ENCODE peak calls at places on chromosomes 11 and 22, in ten cellular contexts. I, N, B, A, C, D, Q, K, P and E are unnamed samples.

GRCh38 chr22:28410050-28410816 is 269.4 kb downstream of the TTC28 start:
- DNase-seq in I (peak), N (peak), B (peak), A (no peak), C (peak), D (no peak), Q (no peak), K (peak), P (no peak), E (no peak)

GRCh38 chr11:92211576-92212167 is 12.9 kb upstream of the FAT3 start:
- DNase-seq in I (peak), N (peak), B (peak), A (no peak), C (peak), D (no peak), Q (peak), K (peak), P (no peak), E (no peak)

GRCh38 chr11:598005-598680 is 17.6 kb downstream of the IRF7 start:
- DNase-seq in I (no peak), N (no peak), B (no peak), A (no peak), C (no peak), D (no peak), Q (no peak), K (no peak), P (no peak), E (no peak)

GRCh38 chr11:68946416-68947090 is 34.2 kb downstream of the MRGPRD start:
- DNase-seq in I (no peak), N (peak), B (peak), A (no peak), C (peak), D (peak), Q (no peak), K (peak), P (no peak), E (peak)

GRCh38 chr22:37020192-37020479 is 594 bp downstream of the MPST start:
- DNase-seq in I (peak), N (peak), B (peak), A (no peak), C (peak), D (no peak), Q (no peak), K (peak), P (no peak), E (no peak)

GRCh38 chr11:10302744-10303557 is 1.9 kb upstream of the ADM start:
- DNase-seq in I (peak), N (peak), B (peak), A (peak), C (peak), D (no peak), Q (peak), K (peak), P (peak), E (no peak)

GRCh38 chr11:76701701-76702100 is 31.2 kb upstream of the LRRC32 start:
- DNase-seq in I (peak), N (peak), B (peak), A (no peak), C (peak), D (no peak), Q (no peak), K (peak), P (no peak), E (no peak)

GRCh38 chr22:38755911-38756532 is at the start of gene SUN2:
- DNase-seq in I (peak), N (peak), B (peak), A (peak), C (peak), D (peak), Q (peak), K (peak), P (peak), E (no peak)

GRCh38 chr11:76244311-76245061 is 38.2 kb upstream of the WNT11 start:
- DNase-seq in I (no peak), N (no peak), B (no peak), A (no peak), C (no peak), D (no peak), Q (no peak), K (no peak), P (peak), E (no peak)

GRCh38 chr11:69534166-69534530 is 52.7 kb downstream of the LINC01488 start:
- DNase-seq in I (no peak), N (no peak), B (no peak), A (no peak), C (no peak), D (no peak), Q (no peak), K (no peak), P (peak), E (no peak)

GRCh38 chr11:45451766-45452440 is 165.8 kb upstream of the SYT13 start:
- DNase-seq in I (no peak), N (no peak), B (no peak), A (no peak), C (peak), D (no peak), Q (no peak), K (peak), P (no peak), E (no peak)

GRCh38 chr11:118939948-118940598 is 14.3 kb upstream of the BCL9L start:
- DNase-seq in I (peak), N (no peak), B (no peak), A (no peak), C (peak), D (no peak), Q (no peak), K (no peak), P (no peak), E (no peak)

GRCh38 chr22:33853200-33854097 is 66.8 kb downstream of the LARGE1 start:
- DNase-seq in I (no peak), N (peak), B (peak), A (peak), C (peak), D (peak), Q (peak), K (peak), P (peak), E (peak)
- H3K4me3 ChIP-seq in I (no peak), N (peak), B (peak), A (peak), C (peak), D (peak), Q (peak), K (peak), P (peak), E (peak)

GRCh38 chr11:121270286-121270685 is 22.3 kb upstream of the SC5D start:
- DNase-seq in I (no peak), N (no peak), B (no peak), A (no peak), C (no peak), D (no peak), Q (no peak), K (no peak), P (no peak), E (no peak)
- H3K4me3 ChIP-seq in I (no peak), N (no peak), B (no peak), A (no peak), C (no peak), D (no peak), Q (no peak), K (no peak), P (no peak), E (no peak)

GRCh38 chr11:30585067-30585891 is 874 bp downstream of the MPPED2 start:
- DNase-seq in I (peak), N (no peak), B (peak), A (no peak), C (no peak), D (peak), Q (peak), K (no peak), P (peak), E (no peak)

GRCh38 chr11:30581646-30582045 is 4.5 kb downstream of the MPPED2 start:
- DNase-seq in I (no peak), N (no peak), B (no peak), A (no peak), C (no peak), D (no peak), Q (no peak), K (no peak), P (no peak), E (no peak)

GRCh38 chr11:30579348-30579747 is 6.8 kb downstream of the MPPED2 start:
- DNase-seq in I (no peak), N (no peak), B (no peak), A (no peak), C (no peak), D (no peak), Q (no peak), K (no peak), P (no peak), E (no peak)

GRCh38 chr11:30583505-30584280 is 2.5 kb downstream of the MPPED2 start:
- DNase-seq in I (peak), N (no peak), B (no peak), A (no peak), C (no peak), D (no peak), Q (peak), K (no peak), P (peak), E (no peak)

DNA sequence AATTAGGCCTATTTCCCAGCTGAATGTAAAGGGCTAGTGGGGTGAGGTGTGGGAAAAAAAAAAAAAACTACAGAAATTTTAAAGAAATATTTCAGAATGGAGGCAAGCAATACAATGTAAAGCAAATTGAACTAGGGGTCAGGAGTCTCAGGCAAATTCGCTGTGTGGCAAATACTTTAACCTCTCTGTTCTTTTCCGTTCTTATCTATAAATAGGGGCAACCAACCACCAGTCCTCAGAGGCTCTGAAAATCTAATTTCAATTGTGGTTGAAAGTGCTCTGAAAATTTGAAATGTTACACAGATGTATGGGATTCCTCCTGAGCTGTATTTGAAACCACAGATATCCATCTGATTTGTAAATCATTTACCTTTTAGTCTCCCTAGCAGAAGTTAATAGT is 6.4 kb downstream of the MPPED2 start:
- DNase-seq in I (no peak), N (no peak), B (no peak), A (no peak), C (no peak), D (no peak), Q (no peak), K (no peak), P (no peak), E (no peak)
- H3K4me3 ChIP-seq in I (no peak), N (no peak), B (no peak), A (no peak), C (no peak), D (no peak), Q (no peak), K (no peak), P (no peak), E (no peak)

GRCh38 chr11:128512478-128513127 is 74.8 kb downstream of the ETS1 start:
- DNase-seq in I (no peak), N (no peak), B (no peak), A (no peak), C (no peak), D (no peak), Q (no peak), K (peak), P (no peak), E (no peak)

GRCh38 chr11:128511712-128512111 is 75.6 kb downstream of the ETS1 start:
- DNase-seq in I (no peak), N (no peak), B (no peak), A (no peak), C (no peak), D (no peak), Q (no peak), K (peak), P (no peak), E (no peak)

GRCh38 chr11:128507936-128508335 is 79.4 kb downstream of the ETS1 start:
- DNase-seq in I (no peak), N (no peak), B (no peak), A (no peak), C (no peak), D (no peak), Q (no peak), K (no peak), P (no peak), E (no peak)

GRCh38 chr11:128508785-128509518 is 78.4 kb downstream of the ETS1 start:
- DNase-seq in I (no peak), N (peak), B (peak), A (no peak), C (peak), D (no peak), Q (no peak), K (peak), P (no peak), E (peak)

DNA sequence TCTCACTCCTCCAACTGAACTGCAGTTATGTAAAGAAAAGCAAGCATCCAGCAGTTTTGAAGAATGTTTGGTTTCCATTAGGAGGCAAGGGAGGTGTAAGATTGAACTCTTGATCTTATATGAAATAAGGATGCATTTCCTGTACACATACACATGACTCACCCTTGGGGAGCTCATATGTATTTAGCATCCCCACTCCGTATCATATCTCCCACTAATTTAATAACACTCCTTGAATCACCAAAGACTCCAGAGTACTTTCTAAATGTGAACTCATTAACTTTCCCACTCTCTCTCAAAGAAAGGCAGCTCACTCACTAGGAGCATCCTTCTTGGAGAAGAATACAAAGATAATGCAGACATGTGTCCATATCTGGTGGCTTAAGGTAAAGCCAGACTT is 77.4 kb downstream of the ETS1 start:
- DNase-seq in I (no peak), N (peak), B (peak), A (no peak), C (peak), D (no peak), Q (no peak), K (peak), P (no peak), E (no peak)
- H3K4me3 ChIP-seq in I (no peak), N (no peak), B (no peak), A (no peak), C (no peak), D (peak), Q (no peak), K (no peak), P (peak), E (no peak)

GRCh38 chr11:86249307-86250098 is 5.0 kb downstream of the EED start:
- DNase-seq in I (peak), N (no peak), B (no peak), A (no peak), C (no peak), D (no peak), Q (no peak), K (peak), P (no peak), E (no peak)
- H3K4me3 ChIP-seq in I (no peak), N (no peak), B (no peak), A (no peak), C (no peak), D (no peak), Q (no peak), K (no peak), P (no peak), E (no peak)

DNA sequence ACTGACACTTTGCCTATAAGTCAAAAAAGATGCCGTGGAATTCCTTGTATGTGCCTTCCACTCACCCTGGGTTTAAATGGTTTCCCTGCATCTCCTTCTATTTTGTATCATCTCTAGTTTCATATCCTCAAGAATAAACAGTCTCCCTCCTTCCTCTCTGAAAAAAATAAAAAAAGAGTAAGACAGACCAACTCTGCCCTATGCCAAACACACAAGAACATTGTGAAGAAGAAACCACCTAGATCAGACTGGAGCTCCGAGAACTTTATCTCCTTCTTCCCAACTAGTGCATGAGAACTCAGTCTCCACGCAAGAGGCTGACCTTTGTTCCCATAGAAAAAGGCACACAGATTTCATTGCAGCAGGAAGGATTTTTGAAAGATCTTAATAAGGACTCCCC is 8.8 kb upstream of the PEX26 start:
- DNase-seq in I (no peak), N (no peak), B (no peak), A (no peak), C (no peak), D (no peak), Q (no peak), K (no peak), P (no peak), E (no peak)
- H3K4me3 ChIP-seq in I (no peak), N (no peak), B (no peak), A (no peak), C (no peak), D (no peak), Q (no peak), K (no peak), P (no peak), E (no peak)

DNA sequence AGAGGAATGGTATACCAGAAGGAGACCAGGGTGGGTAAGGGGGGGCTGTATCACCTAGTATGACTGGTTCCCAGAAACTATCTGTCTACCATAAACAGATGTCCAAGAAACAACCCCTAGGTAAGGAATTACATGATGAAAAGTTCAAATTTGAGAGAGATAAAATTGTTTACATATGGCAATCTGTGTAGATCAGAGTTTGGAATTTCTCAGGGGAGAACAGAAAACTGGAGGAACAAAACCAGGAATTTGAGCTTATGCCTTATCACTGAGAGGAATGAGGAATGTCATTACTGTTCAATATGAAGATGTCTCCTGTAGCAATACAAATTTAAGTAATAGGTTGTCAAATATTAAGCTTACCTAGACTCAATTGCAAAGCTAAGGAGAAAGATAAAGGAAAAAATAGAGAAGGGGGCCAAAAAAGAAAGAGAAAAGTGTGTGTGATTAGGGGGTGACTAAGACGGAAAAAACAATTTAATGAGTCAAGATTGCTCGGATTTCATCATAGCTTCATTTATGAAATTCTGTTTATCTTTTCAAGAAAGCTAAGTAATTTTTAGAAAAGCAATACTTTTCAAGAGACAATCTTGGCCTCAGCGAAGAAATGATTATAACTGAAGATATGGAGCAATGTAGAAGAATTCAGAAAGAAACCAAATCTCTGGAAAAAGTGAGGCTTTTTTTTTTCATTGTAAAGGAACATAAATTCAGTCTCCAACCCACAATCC is 117.8 kb downstream of the APOL5 start:
- DNase-seq in I (peak), N (no peak), B (peak), A (no peak), C (no peak), D (no peak), Q (no peak), K (peak), P (no peak), E (no peak)
- H3K4me3 ChIP-seq in I (no peak), N (peak), B (peak), A (no peak), C (peak), D (peak), Q (peak), K (peak), P (peak), E (peak)

DNA sequence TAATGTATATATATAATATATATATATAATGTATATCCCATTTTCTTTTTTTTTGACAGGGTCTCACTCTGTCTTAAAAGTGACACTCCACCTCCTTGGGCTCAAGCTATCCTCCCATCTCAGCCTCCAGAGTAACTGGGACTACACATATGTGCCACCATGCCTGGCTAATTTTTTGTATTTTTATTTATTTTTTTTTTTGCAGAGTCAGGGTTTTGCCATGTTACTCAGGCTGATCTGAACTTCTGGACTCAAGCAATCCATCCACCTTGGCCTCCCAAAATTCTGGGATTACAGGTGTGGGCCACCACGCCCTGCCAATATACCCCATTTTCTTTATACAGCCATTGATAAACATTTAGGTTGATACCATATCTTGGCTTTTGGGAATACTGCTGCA is 33.9 kb upstream of the SLC22A24 start:
- DNase-seq in I (no peak), N (no peak), B (no peak), A (no peak), C (no peak), D (no peak), Q (no peak), K (no peak), P (no peak), E (no peak)
- H3K4me3 ChIP-seq in I (no peak), N (no peak), B (no peak), A (no peak), C (no peak), D (no peak), Q (no peak), K (no peak), P (no peak), E (no peak)

GRCh38 chr22:41524283-41524682 is 20.0 kb downstream of the POLR3H start:
- DNase-seq in I (no peak), N (no peak), B (no peak), A (peak), C (no peak), D (no peak), Q (peak), K (peak), P (peak), E (no peak)
- H3K4me3 ChIP-seq in I (no peak), N (no peak), B (no peak), A (no peak), C (no peak), D (no peak), Q (no peak), K (no peak), P (no peak), E (no peak)